ENCODE peak calls at places on chromosome 19, in seven cellular contexts. D is Caco-2; X is left lung; K is colonic mucosa; C is naive thymus-derived CD4-positive, alpha-beta T cell; B is PC-9; R is gastrocnemius medialis. W is an unnamed sample. For H3K36me3, the result is how much of the 10 kb centered on the place peaks cover.

GRCh38 chr19:5934779-5935472 is 20.9 kb downstream of the CAPS start:
- DNase-seq in R (no peak), K (no peak), X (no peak), D (no peak), C (no peak), B (no peak), W (no peak)

GRCh38 chr19:42424712-42425131 is 2.5 kb downstream of the LIPE start:
- DNase-seq in R (no peak), D (peak), K (no peak), C (no peak), X (peak), B (no peak), W (peak)

GRCh38 chr19:8206147-8207087 is 2.8 kb upstream of the CERS4 start:
- DNase-seq in B (no peak), R (no peak), X (no peak), K (no peak), D (peak), C (no peak), W (no peak)

GRCh38 chr19:18373892-18374629 is 11.9 kb upstream of the GDF15 start:
- DNase-seq in R (peak), B (peak), X (peak), C (no peak), K (peak), D (peak), W (peak)

GRCh38 chr19:15025237-15025636 is 24.0 kb upstream of the CASP14 start:
- DNase-seq in D (peak), C (no peak), X (no peak), R (no peak), K (no peak), B (no peak), W (no peak)

GRCh38 chr19:13993554-13994308 is 12.4 kb downstream of the RFX1 start:
- DNase-seq in X (no peak), R (no peak), C (no peak), K (no peak), B (no peak), D (no peak), W (no peak)

GRCh38 chr19:6198896-6199239 is 63.4 kb downstream of the ACSBG2 start:
- DNase-seq in K (no peak), B (no peak), C (no peak), D (peak), R (no peak), X (no peak), W (no peak)

GRCh38 chr19:8366961-8367326 is 3.0 kb downstream of the ANGPTL4 start:
- DNase-seq in D (no peak), K (no peak), B (no peak), X (no peak), C (no peak), R (no peak), W (no peak)

GRCh38 chr19:53881482-53882390 is at the start of gene PRKCG:
- DNase-seq in K (peak), C (peak), R (no peak), D (peak), X (no peak), B (peak), W (no peak)

GRCh38 chr19:13102666-13103584 is at the start of gene LYL1:
- DNase-seq in X (peak), R (peak), D (peak), C (no peak), B (no peak), K (peak), W (no peak)

GRCh38 chr19:27806471-27807070 is 1406.4 kb downstream of the UQCRFS1 start:
- DNase-seq in B (no peak), R (no peak), C (no peak), K (no peak), D (no peak), X (no peak), W (no peak)

GRCh38 chr19:6802336-6803035 is 30.0 kb downstream of the VAV1 start:
- DNase-seq in B (peak), X (peak), C (peak), D (no peak), R (peak), K (peak), W (peak)

GRCh38 chr19:53076984-53077383 is 26.2 kb downstream of the ZNF160 start:
- DNase-seq in X (no peak), K (no peak), C (no peak), D (peak), R (no peak), B (no peak), W (no peak)

GRCh38 chr19:19662344-19662743 is 1.1 kb downstream of the ATP13A1 start:
- DNase-seq in K (no peak), R (no peak), D (no peak), C (no peak), X (no peak), B (no peak), W (no peak)

GRCh38 chr19:30719991-30720329 is 347.8 kb downstream of the ZNF536 start:
- DNase-seq in X (no peak), B (no peak), C (no peak), K (no peak), D (no peak), R (no peak), W (no peak)

GRCh38 chr19:13965926-13966683 is 13.8 kb downstream of the DCAF15 start:
- DNase-seq in K (no peak), C (no peak), B (no peak), D (no peak), R (no peak), X (no peak), W (no peak)

GRCh38 chr19:11556634-11557420 is 2.2 kb downstream of the ELOF1 start:
- DNase-seq in C (no peak), D (no peak), B (no peak), K (no peak), R (no peak), X (no peak), W (no peak)

GRCh38 chr19:2423913-2424685 is 3.3 kb downstream of the TIMM13 start:
- DNase-seq in B (no peak), X (no peak), R (no peak), D (no peak), K (no peak), C (no peak), W (peak)

GRCh38 chr19:35153701-35154534 is 617 bp upstream of the FXYD5 start:
- DNase-seq in B (peak), C (peak), K (peak), D (peak), X (no peak), R (no peak), W (no peak)

GRCh38 chr19:35518313-35518712 is 4.9 kb upstream of the DMKN start:
- DNase-seq in R (no peak), X (no peak), B (no peak), C (no peak), K (no peak), D (no peak), W (no peak)

GRCh38 chr19:41305923-41306322 is 4.0 kb upstream of the CCDC97 start:
- DNase-seq in X (peak), D (no peak), C (no peak), K (no peak), B (no peak), R (no peak), W (no peak)

GRCh38 chr19:11598103-11598483 is 810 bp downstream of the ZNF627 start:
- DNase-seq in X (no peak), B (no peak), K (no peak), R (no peak), C (no peak), D (no peak), W (no peak)

GRCh38 chr19:10045371-10045770 is 32.1 kb downstream of the RDH8 start:
- DNase-seq in C (no peak), K (no peak), D (no peak), X (no peak), B (no peak), R (no peak), W (no peak)

GRCh38 chr19:5090780-5091575 is 122.1 kb downstream of the KDM4B start:
- DNase-seq in B (no peak), C (no peak), R (no peak), D (no peak), K (no peak), X (no peak), W (no peak)

GRCh38 chr19:17847538-17848366 is at the start of gene JAK3:
- DNase-seq in D (no peak), X (peak), C (peak), K (no peak), B (no peak), R (no peak), W (no peak)

GRCh38 chr19:33781996-33782395 is 14.7 kb upstream of the KCTD15 start:
- DNase-seq in X (no peak), K (no peak), R (no peak), B (no peak), C (no peak), D (no peak), W (no peak)

GRCh38 chr19:31255863-31256600 is 93.2 kb downstream of the TSHZ3 start:
- DNase-seq in B (no peak), C (no peak), R (no peak), D (no peak), X (no peak), K (no peak), W (no peak)

GRCh38 chr19:6239871-6240676 is 39.7 kb downstream of the MLLT1 start:
- DNase-seq in D (no peak), C (no peak), B (no peak), X (no peak), K (no peak), R (no peak), W (no peak)

GRCh38 chr19:55576746-55577145 is 3.9 kb downstream of the ZNF579 start:
- DNase-seq in B (no peak), R (no peak), X (no peak), C (no peak), D (no peak), K (no peak), W (no peak)

GRCh38 chr19:52343548-52343947 is 7.5 kb downstream of the ZNF610 start:
- DNase-seq in C (peak), K (peak), R (no peak), D (peak), B (peak), X (peak), W (peak)

GRCh38 chr19:13260883-13261653 is 110.9 kb downstream of the IER2 start:
- DNase-seq in K (no peak), R (no peak), X (no peak), B (peak), D (no peak), C (no peak), W (peak)

GRCh38 chr19:55579766-55580621 is 654 bp downstream of the ZNF579 start:
- DNase-seq in X (peak), C (peak), B (peak), R (no peak), K (no peak), D (peak), W (no peak)

GRCh38 chr19:15436012-15436825 is 13.5 kb downstream of the WIZ start:
- DNase-seq in B (no peak), R (no peak), D (no peak), X (no peak), C (no peak), K (no peak), W (no peak)

GRCh38 chr19:15287496-15287895 is 44.8 kb downstream of the BRD4 start:
- DNase-seq in D (no peak), X (no peak), B (no peak), K (no peak), R (no peak), C (no peak), W (no peak)

GRCh38 chr19:5057860-5058259 is 88.9 kb downstream of the KDM4B start:
- DNase-seq in C (no peak), K (no peak), X (no peak), D (no peak), B (no peak), R (no peak), W (no peak)

GRCh38 chr19:14554382-14554812 is 17.5 kb downstream of the NDUFB7 start:
- DNase-seq in X (no peak), R (no peak), B (peak), D (no peak), C (no peak), K (peak), W (no peak)

DNA sequence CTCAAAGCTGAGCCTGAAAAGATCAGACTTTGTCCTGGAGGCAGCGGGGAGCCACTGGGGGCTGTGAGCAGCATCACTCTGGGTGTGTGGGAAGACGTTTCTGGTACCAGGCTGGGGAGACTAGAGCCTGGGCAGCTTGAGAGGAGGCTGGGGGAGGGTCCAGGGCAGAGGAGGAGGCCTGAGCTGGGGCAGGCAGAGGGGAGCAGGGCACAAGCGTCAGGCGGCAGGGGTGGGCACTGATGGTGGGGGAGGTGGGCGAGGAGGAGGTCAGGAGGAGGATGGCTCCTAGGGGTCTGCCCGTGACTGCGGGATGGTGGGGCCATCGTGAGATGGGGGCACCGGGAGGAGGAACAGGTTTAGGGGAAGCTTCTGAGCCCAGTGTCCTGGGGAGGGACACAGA is 3.6 kb downstream of the IL4I1 start:
- DNase-seq in D (no peak), R (no peak), B (no peak), X (no peak), K (no peak), C (no peak), W (no peak)
- H3K4me3 ChIP-seq in D (no peak), R (no peak), B (no peak), X (no peak), K (no peak), C (no peak), W (no peak)

DNA sequence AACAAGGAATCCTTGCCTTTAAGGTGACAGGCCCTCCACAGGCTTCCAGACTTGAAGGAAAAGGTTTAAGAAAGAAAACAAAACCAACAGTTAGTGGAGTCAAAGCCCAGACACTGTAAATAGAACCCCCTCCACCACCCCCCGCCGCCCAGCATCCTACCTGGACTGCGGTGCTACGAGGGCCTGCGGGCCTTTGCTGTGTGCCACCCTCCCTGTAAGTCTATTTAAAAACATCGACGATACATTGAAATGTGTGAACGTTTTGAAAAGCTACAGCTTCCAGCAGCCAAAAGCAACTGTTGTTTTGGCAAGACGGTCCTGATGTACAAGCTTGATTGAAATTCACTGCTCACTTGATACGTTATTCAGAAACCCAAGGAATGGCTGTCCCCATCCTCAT is 6.2 kb upstream of the GARIN5A start:
- DNase-seq in K (no peak), C (no peak), B (no peak), R (no peak), X (no peak), D (no peak), W (no peak)
- H3K36me3 ChIP-seq in K (under half), C (under half), B (under half), R (half or more), X (half or more), D (under half), W (under half)

GRCh38 chr19:16585808-16586476 is 13.7 kb upstream of the SLC35E1 start:
- DNase-seq in C (no peak), D (no peak), R (no peak), B (no peak), X (no peak), K (peak), W (no peak)
- H3K4me3 ChIP-seq in C (no peak), D (no peak), R (no peak), B (no peak), X (no peak), K (no peak), W (no peak)

GRCh38 chr19:49492573-49493411 is 3.4 kb upstream of the RPS11 start:
- DNase-seq in B (no peak), R (no peak), X (no peak), C (no peak), K (no peak), D (no peak), W (no peak)

GRCh38 chr19:49490287-49491029 is 3.0 kb downstream of the RPL13A start:
- DNase-seq in R (no peak), B (no peak), X (no peak), K (no peak), D (no peak), C (no peak), W (no peak)

GRCh38 chr19:49489601-49490167 is 2.3 kb downstream of the RPL13A start:
- DNase-seq in D (no peak), B (no peak), K (no peak), C (no peak), R (no peak), X (no peak), W (no peak)

GRCh38 chr19:49491804-49492572 is 4.2 kb upstream of the RPS11 start:
- DNase-seq in K (no peak), C (no peak), X (no peak), B (no peak), R (no peak), D (no peak), W (no peak)

GRCh38 chr19:49491030-49491803 is 3.8 kb downstream of the RPL13A start:
- DNase-seq in D (no peak), C (no peak), X (no peak), R (no peak), B (no peak), K (no peak), W (no peak)
- H3K36me3 ChIP-seq in D (under half), C (under half), X (half or more), R (under half), B (half or more), K (under half), W (under half)

GRCh38 chr19:1081301-1082164 is 13.6 kb downstream of the POLR2E start:
- DNase-seq in B (no peak), D (no peak), X (no peak), R (no peak), C (no peak), K (no peak), W (no peak)

GRCh38 chr19:1084024-1084868 is 10.9 kb downstream of the POLR2E start:
- DNase-seq in R (no peak), C (no peak), B (no peak), K (no peak), D (no peak), X (no peak), W (no peak)

GRCh38 chr19:1080360-1081161 is 13.6 kb downstream of the ARHGAP45 start:
- DNase-seq in B (no peak), K (no peak), X (no peak), C (no peak), D (no peak), R (no peak), W (no peak)

GRCh38 chr19:1082928-1083816 is 12.0 kb downstream of the POLR2E start:
- DNase-seq in B (no peak), R (no peak), C (no peak), K (no peak), D (no peak), X (no peak), W (no peak)

GRCh38 chr19:1082165-1082927 is 12.8 kb downstream of the POLR2E start:
- DNase-seq in D (peak), R (peak), X (peak), K (peak), B (no peak), C (peak), W (no peak)
- H3K4me3 ChIP-seq in D (no peak), R (peak), X (no peak), K (peak), B (peak), C (no peak), W (no peak)

GRCh38 chr19:47195462-47195861 is 35.5 kb downstream of the BBC3 start:
- DNase-seq in D (no peak), X (no peak), R (no peak), C (no peak), K (no peak), B (no peak), W (no peak)

GRCh38 chr19:47197141-47197540 is 33.9 kb downstream of the BBC3 start:
- DNase-seq in X (no peak), C (no peak), K (no peak), B (no peak), R (no peak), D (no peak), W (no peak)

GRCh38 chr19:47203254-47203653 is 27.7 kb downstream of the BBC3 start:
- DNase-seq in D (no peak), K (no peak), R (no peak), X (no peak), B (no peak), C (no peak), W (no peak)

DNA sequence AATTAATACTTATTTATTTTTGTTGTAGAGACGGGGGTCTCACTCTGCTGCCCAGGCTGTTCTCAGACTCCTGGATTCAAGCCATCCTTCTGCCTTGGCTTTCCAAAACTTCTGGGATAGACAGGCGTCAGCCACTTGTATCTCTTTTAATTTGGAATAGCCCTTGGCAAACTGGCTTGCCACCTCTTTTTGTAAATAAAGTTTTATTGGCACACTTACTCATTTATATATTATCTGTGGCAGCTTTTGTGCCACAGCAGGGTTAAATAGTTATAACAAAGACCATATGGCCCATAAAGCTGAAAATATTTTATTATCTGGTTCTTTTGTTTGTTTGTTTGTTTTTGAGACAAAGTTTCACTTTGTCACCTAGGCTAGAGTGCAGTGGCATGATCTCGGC is 30.5 kb downstream of the BBC3 start:
- DNase-seq in C (no peak), K (no peak), B (no peak), X (no peak), R (no peak), D (no peak), W (no peak)
- H3K36me3 ChIP-seq in C (under half), K (under half), B (under half), X (half or more), R (under half), D (under half), W (under half)

GRCh38 chr19:49347191-49347590 is 12.0 kb downstream of the CD37 start:
- DNase-seq in C (no peak), D (no peak), K (no peak), R (no peak), X (no peak), B (no peak), W (no peak)
- H3K4me3 ChIP-seq in C (no peak), D (no peak), K (no peak), R (no peak), X (no peak), B (no peak), W (no peak)

DNA sequence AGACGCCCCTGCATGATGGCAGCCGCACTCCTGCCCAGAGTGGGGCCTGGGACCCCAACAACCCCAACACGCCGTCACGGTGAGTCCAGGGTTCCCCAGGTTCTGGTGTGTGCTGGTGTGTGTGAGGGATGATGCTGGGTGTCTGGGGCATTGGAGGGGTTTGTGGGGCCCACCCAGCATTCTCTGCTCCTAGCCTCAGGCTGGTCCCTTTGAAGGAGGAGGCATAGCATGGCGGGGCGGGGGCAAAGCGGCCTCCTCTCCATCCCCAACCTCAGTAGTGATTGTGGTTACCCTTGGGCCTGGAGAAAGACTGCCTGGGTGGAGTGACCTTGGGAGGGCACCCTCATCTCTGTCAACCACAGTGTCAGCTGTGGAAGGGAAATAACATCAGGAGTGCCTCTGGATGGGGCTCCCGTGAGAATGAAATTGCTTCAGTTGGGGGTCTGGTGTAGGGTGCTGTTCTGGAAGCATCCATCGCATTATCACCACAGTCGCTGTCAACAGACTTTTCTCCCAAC is 7.1 kb upstream of the TIMM50 start:
- DNase-seq in R (no peak), D (no peak), K (no peak), B (no peak), X (no peak), C (no peak), W (no peak)
- H3K36me3 ChIP-seq in R (half or more), D (under half), K (under half), B (under half), X (half or more), C (under half), W (half or more)

DNA sequence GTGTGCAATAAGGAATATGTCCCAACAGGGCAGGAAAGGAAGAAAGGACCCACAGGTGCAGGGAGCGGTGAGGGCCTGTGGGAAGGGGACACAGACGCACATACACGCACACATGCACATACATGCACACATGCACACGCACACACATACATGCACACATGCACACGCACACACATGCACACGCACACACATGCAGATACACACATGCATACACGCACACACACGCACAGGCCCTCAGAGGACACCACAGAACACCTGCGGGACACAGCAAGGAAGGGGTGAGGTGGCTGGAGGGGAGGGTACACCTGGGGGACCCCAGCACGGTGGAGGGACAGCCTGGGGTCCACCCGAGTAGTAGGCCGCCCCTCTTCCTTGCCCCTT is 12.9 kb downstream of the PIP5K1C start:
- DNase-seq in B (no peak), D (no peak), K (no peak), X (no peak), R (no peak), C (no peak), W (no peak)
- H3K4me3 ChIP-seq in B (no peak), D (no peak), K (peak), X (no peak), R (no peak), C (peak), W (no peak)